ENCODE peak calls at places on chromosomes 12 and 14, in six cellular contexts. F is H9, K is IMR-90, C is mesendoderm, W is mesenchymal stem cell, D is H1. Y is an unnamed sample. For H3K27me3, the result is how much of the 10 kb centered on the place peaks cover.

GRCh38 chr14:51444381-51445000 is 204.4 kb downstream of the TMX1 start:
- DNase-seq in F (no peak), K (no peak), W (no peak), D (no peak), C (no peak), Y (no peak)

GRCh38 chr12:48192861-48193260 is 9.4 kb downstream of the CCDC184 start:
- DNase-seq in F (no peak), W (no peak), D (no peak), C (no peak), K (no peak), Y (no peak)

GRCh38 chr14:91380610-91381371 is 36.8 kb downstream of the CCDC88C start:
- DNase-seq in C (no peak), F (no peak), W (no peak), D (no peak), K (no peak), Y (no peak)

GRCh38 chr12:51921017-51921725 is 13.9 kb downstream of the ACVRL1 start:
- DNase-seq in D (no peak), K (no peak), F (peak), C (no peak), W (no peak), Y (peak)

GRCh38 chr14:55074662-55075061 is 23.2 kb downstream of the MAPK1IP1L start:
- DNase-seq in D (peak), F (no peak), K (peak), W (peak), C (peak), Y (no peak)

GRCh38 chr14:96051642-96052540 is 12.7 kb downstream of the C14orf132 start:
- DNase-seq in C (peak), K (peak), F (peak), W (no peak), D (peak), Y (no peak)

GRCh38 chr12:41932470-41932991 is 212.1 kb downstream of the GXYLT1 start:
- DNase-seq in F (peak), D (peak), W (peak), C (peak), K (no peak), Y (no peak)

GRCh38 chr12:131011165-131012079 is 57.7 kb downstream of the ADGRD1 start:
- DNase-seq in K (no peak), C (no peak), F (no peak), W (no peak), D (no peak), Y (no peak)

GRCh38 chr12:65952737-65953209 is 128.5 kb downstream of the HMGA2 start:
- DNase-seq in D (no peak), C (no peak), F (no peak), W (peak), K (peak), Y (no peak)

GRCh38 chr14:29518335-29518734 is 409.3 kb downstream of the PRKD1 start:
- DNase-seq in F (no peak), D (no peak), C (no peak), W (no peak), K (peak), Y (no peak)

GRCh38 chr12:31224768-31225448 is 101.0 kb downstream of the SINHCAF start:
- DNase-seq in C (peak), K (no peak), D (no peak), W (no peak), F (no peak), Y (no peak)

GRCh38 chr12:81992461-81992860 is 233.3 kb upstream of the PPFIA2 start:
- DNase-seq in C (peak), W (no peak), F (peak), K (no peak), D (no peak), Y (peak)

GRCh38 chr14:93719234-93719633 is 69.1 kb downstream of the PRIMA1 start:
- DNase-seq in C (no peak), D (no peak), W (no peak), K (no peak), F (peak), Y (no peak)

GRCh38 chr14:64919215-64919614 is 5.0 kb downstream of the CHURC1 start:
- DNase-seq in D (no peak), C (no peak), K (no peak), W (no peak), F (no peak), Y (no peak)

GRCh38 chr14:99479903-99480855 is 480 bp downstream of the SETD3 start:
- DNase-seq in K (peak), D (no peak), F (peak), W (peak), C (peak), Y (peak)

GRCh38 chr14:71430321-71431168 is 501.7 kb upstream of the RGS6 start:
- DNase-seq in D (no peak), F (no peak), K (no peak), C (no peak), W (no peak), Y (no peak)

GRCh38 chr12:129531004-129531403 is 372.8 kb downstream of the TMEM132D start:
- DNase-seq in C (peak), W (no peak), K (no peak), F (peak), D (no peak), Y (no peak)

GRCh38 chr12:43795716-43796282 is 10.3 kb downstream of the TWF1 start:
- DNase-seq in W (peak), F (no peak), C (no peak), D (no peak), K (peak), Y (no peak)

GRCh38 chr12:65965358-65965757 is 141.1 kb downstream of the HMGA2 start:
- DNase-seq in K (peak), F (no peak), D (no peak), C (no peak), W (no peak), Y (no peak)

GRCh38 chr14:34053666-34054065 is 102.8 kb upstream of the EGLN3 start:
- DNase-seq in C (no peak), F (no peak), D (no peak), W (no peak), K (no peak), Y (no peak)

GRCh38 chr12:74663958-74664357 is 126.3 kb downstream of the ATXN7L3B start:
- DNase-seq in C (no peak), D (no peak), F (no peak), W (no peak), K (no peak), Y (no peak)

GRCh38 chr14:92673601-92674000 is 74.8 kb downstream of the LGMN start:
- DNase-seq in F (no peak), D (no peak), C (no peak), K (no peak), W (no peak), Y (no peak)

GRCh38 chr12:115204957-115205754 is 521.2 kb upstream of the TBX3 start:
- DNase-seq in D (no peak), K (peak), C (peak), W (peak), F (peak), Y (no peak)

GRCh38 chr14:71591929-71592328 is 340.3 kb upstream of the RGS6 start:
- DNase-seq in F (no peak), D (no peak), W (peak), K (peak), C (no peak), Y (no peak)

GRCh38 chr12:20050166-20050565 is 318.2 kb upstream of the PDE3A start:
- DNase-seq in D (no peak), C (no peak), K (no peak), W (peak), F (no peak), Y (no peak)

GRCh38 chr14:64604001-64604400 is 54.2 kb downstream of the PPP1R36 start:
- DNase-seq in C (no peak), D (no peak), K (no peak), W (no peak), F (no peak), Y (no peak)

GRCh38 chr14:96297000-96297399 is 41.0 kb downstream of the BDKRB1 start:
- DNase-seq in F (no peak), W (no peak), C (no peak), D (no peak), K (peak), Y (no peak)

GRCh38 chr12:64193045-64193444 is 29.1 kb downstream of the KICS2 start:
- DNase-seq in F (no peak), C (no peak), W (no peak), K (no peak), D (no peak), Y (no peak)

GRCh38 chr14:94373708-94374107 is 14.7 kb downstream of the SERPINA1 start:
- DNase-seq in W (peak), D (no peak), C (no peak), K (peak), F (no peak), Y (no peak)

GRCh38 chr12:3464561-3464960 is 26.4 kb upstream of the PRMT8 start:
- DNase-seq in W (no peak), F (no peak), K (no peak), C (no peak), D (no peak), Y (no peak)

GRCh38 chr14:31994391-31995033 is 82.6 kb upstream of the ARHGAP5 start:
- DNase-seq in D (no peak), F (no peak), W (no peak), K (no peak), C (peak), Y (no peak)

GRCh38 chr14:31993521-31993941 is 83.6 kb upstream of the ARHGAP5 start:
- DNase-seq in D (no peak), C (no peak), F (no peak), W (peak), K (no peak), Y (no peak)

GRCh38 chr14:31990959-31991541 is 86.1 kb upstream of the ARHGAP5 start:
- DNase-seq in K (no peak), W (peak), D (no peak), C (no peak), F (no peak), Y (no peak)

GRCh38 chr14:31990183-31990862 is 86.8 kb upstream of the ARHGAP5 start:
- DNase-seq in D (no peak), C (peak), K (no peak), F (no peak), W (peak), Y (no peak)

GRCh38 chr14:31992051-31992450 is 85.1 kb upstream of the ARHGAP5 start:
- DNase-seq in C (no peak), K (peak), W (peak), F (no peak), D (no peak), Y (no peak)
- H2BK5ac ChIP-seq in C (no peak), K (no peak), W (no peak), F (no peak), D (no peak), Y (no peak)

GRCh38 chr14:72893636-72894322 is at the start of gene DPF3:
- DNase-seq in F (peak), D (peak), K (peak), W (peak), C (peak), Y (peak)
- H3K27me3 ChIP-seq in F (under half), D (under half), K (under half), W (under half), C (under half), Y (under half)

DNA sequence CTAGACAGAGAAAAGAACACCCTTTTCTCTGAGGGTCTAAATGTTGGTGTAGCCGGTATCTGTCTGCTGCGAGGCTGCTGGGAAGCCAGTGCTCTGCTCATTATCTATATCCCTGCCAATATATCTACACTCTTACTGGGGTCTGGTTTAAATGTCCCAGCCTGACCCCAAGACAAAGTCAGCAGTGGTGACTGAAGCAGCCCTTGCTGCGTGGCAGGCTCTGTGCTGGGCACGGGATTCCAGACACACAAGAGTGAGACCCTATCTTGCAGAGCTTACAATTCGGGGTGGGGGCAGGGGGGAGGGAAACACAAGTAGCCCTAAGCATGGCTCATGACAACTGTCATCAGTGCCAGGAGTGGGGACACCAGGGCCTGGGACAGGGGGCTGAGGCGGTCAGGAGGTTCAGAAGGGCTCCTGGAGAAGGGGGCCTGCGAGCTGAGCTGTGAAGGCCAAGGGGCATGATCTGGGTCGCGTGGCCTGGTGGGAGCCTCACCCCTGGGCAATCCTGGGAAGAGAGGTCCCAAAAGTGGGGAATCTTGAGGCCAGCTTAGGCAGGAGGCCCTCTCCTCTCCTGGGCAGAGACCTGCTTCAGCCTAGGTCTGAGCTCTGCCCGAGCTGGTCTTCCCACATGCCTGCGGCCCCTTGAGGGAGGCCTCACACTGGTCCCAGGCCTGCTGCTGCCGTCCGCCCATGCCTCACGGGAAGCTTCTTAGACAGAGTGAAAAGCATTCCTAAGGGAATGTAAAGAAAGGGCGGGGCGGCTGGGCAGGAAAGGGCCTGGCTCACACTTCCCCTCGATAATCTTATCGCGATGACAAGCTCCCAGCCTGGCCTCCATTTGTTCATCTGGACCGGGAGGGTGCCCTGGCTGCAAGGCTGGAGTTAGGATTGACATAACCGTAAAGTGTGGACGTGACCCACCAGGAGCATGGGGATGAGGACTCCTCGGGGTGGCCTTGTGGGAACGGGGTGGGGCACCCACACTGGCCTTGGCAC is 7.3 kb upstream of the RCOR1 start:
- DNase-seq in K (no peak), W (peak), F (peak), C (peak), D (peak), Y (peak)
- H2BK5ac ChIP-seq in K (no peak), W (no peak), F (no peak), C (peak), D (peak), Y (peak)

GRCh38 chr14:81275995-81276698 is 55.4 kb upstream of the GTF2A1 start:
- DNase-seq in D (no peak), W (no peak), K (no peak), F (no peak), C (no peak), Y (no peak)

GRCh38 chr14:81275305-81275950 is 54.7 kb upstream of the GTF2A1 start:
- DNase-seq in F (no peak), D (no peak), C (no peak), K (no peak), W (no peak), Y (no peak)

GRCh38 chr14:81272322-81272721 is 51.6 kb upstream of the GTF2A1 start:
- DNase-seq in W (no peak), C (no peak), D (no peak), K (no peak), F (no peak), Y (no peak)

GRCh38 chr14:81273521-81273920 is 52.8 kb upstream of the GTF2A1 start:
- DNase-seq in W (no peak), K (no peak), F (peak), C (peak), D (no peak), Y (no peak)

DNA sequence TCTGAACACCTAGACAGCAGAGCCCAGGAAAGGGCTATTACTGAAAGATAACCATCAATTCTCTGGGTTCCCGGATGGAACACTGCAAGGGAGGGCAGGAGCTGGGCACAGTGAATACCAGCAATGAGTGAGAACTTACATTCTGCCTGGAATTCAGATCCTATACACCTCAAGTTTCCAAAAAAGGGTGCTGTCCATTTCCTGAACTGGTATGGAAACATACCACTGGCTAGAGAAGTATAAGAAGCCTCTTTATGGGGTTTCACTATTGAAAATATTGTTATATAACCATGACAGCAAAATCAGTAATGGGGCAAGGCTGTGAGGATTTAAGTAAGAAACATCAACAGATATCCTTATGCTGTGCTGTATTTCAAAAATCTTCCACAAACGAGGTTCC is 53.2 kb upstream of the GTF2A1 start:
- DNase-seq in K (no peak), F (no peak), W (no peak), C (no peak), D (no peak), Y (no peak)
- H3K27me3 ChIP-seq in K (under half), F (under half), W (under half), C (under half), D (under half), Y (under half)

DNA sequence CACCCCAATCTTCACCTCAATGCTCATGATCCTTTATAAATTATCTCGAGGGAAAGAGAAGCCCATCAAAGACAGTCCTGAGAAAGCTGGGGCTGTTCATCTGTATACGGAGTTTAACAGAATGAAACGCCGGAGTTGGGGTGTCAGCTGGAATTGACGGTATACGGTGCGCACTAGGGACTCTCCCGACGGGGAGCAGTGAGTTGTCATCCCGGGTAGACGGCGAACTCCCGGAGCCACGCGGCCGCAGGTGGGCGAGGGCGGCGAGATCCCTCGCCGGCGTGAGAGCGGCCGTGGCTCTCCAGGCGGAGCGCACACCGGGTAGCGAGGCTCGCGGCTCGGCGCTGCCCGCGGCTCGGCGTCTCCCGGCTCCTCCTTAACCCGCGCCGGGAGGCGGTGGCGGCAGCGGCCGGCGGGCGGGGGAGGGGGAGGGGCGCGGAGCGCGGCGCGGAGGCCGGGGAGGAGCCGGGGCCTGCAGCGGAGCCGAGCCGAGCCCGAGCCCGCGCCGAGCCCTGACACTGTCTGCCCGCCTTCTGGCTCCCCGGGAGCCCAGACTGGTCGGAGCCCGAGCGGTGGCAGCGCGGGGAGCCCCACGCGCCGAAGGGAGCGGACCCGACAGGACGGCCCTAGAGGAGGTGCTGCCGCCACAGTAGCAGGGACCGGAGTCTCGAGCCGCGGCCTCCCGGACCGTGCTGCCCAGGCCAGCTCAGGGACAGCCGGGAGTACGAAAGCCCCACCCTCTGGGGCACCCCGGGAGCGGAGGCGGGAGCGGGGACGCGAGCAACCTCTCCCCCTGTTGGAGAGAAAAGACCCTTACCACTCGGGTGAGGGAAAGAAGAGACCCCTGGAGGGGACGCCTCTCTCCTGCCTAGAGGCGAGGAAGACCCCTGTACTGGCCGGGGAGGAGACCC is at the start of gene FOXJ2:
- DNase-seq in K (peak), D (peak), W (peak), C (peak), F (peak), Y (peak)
- H2BK5ac ChIP-seq in K (peak), D (peak), W (peak), C (peak), F (no peak), Y (peak)

GRCh38 chr14:35628989-35629388 is 95.0 kb downstream of the INSM2 start:
- DNase-seq in C (no peak), D (no peak), W (no peak), F (no peak), K (peak), Y (no peak)

GRCh38 chr14:35632276-35633071 is 98.5 kb downstream of the INSM2 start:
- DNase-seq in W (peak), D (no peak), F (no peak), K (peak), C (no peak), Y (no peak)

GRCh38 chr14:35631071-35631805 is 97.3 kb downstream of the INSM2 start:
- DNase-seq in C (no peak), D (no peak), F (no peak), W (no peak), K (peak), Y (no peak)
- H3K27me3 ChIP-seq in C (under half), D (under half), F (under half), W (under half), K (under half), Y (under half)

DNA sequence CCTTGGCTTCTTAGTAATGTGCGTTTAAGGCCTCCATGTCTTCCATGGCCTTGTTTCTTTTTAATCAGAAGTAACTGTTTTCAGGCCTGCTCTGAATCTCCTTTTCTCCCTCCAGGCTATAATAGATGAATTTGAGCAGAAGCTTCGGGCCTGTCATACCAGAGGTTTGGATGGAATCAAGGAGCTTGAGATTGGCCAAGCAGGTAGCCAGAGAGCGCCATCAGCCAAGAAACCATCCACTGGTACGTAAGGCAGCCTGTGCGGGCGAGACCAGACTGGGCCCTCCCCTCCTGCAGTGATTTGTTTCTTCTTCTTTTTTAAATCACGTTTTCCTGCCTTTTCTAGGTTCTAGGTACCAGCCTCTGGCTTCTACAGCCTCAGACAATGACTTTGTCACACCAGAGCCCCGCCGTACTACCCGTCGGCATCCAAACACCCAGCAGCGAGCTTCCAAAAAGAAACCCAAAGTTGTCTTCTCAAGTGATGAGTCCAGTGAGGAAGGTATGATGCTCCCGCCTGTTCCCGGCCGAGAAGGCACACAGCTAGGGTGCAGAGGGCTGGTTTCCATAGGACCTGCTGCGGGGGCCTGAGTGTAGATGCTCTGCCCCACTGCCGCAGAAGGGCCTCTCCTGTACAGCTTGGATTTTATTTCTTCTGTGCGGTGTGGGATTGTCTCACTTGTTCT is 3.6 kb upstream of the GAPDH start:
- DNase-seq in K (no peak), C (no peak), D (no peak), W (no peak), F (no peak), Y (no peak)
- H2BK5ac ChIP-seq in K (no peak), C (no peak), D (no peak), W (no peak), F (no peak), Y (no peak)